ENCODE peak calls at places on chromosomes 6 and 20, in ten cellular contexts. Q is astrocyte of the spinal cord; H is Caco-2; B is endothelial cell of umbilical vein; G is heart left ventricle; R is fibroblast of pulmonary artery; J is Caki2; A is stimulated activated CD4-positive, alpha-beta T cell treated with anti-CD3 and anti-CD28 coated beads, Interleukin-1b, Interleukin-23, amount 100 ng/mL, for 24 hours; X is HTR-8/SVneo; C is HFFc6. E is an unnamed sample.
A peak's percentile ranks its signal among the peaks of the same experiment; 100 is the strongest.

GRCh38 chr6:22041797-22042489 is 254.9 kb downstream of the PRL start:
- DNase-seq in Q (peak; percentile 58), H (no peak), B (no peak), G (no peak), R (peak; percentile 31), J (no peak), A (no peak), X (no peak), C (peak; percentile 61), E (no peak)

GRCh38 chr20:57211949-57212889 is 54.2 kb downstream of the BMP7 start:
- DNase-seq in Q (peak; percentile 95), H (no peak), B (no peak), G (peak; percentile 58), R (peak; percentile 69), J (peak; percentile 65), A (no peak), X (peak; percentile 100), C (peak; percentile 84), E (peak; percentile 97)

GRCh38 chr20:16445482-16445881 is 127.8 kb downstream of the KIF16B start:
- DNase-seq in Q (no peak), H (no peak), B (no peak), G (no peak), R (no peak), J (no peak), A (no peak), X (no peak), C (no peak), E (no peak)

GRCh38 chr6:148790817-148791216 is 44.0 kb downstream of the UST start:
- DNase-seq in Q (no peak), H (no peak), B (no peak), G (no peak), R (no peak), J (peak; percentile 31), A (no peak), X (no peak), C (no peak), E (no peak)

GRCh38 chr20:16005612-16006493 is 567.4 kb downstream of the KIF16B start:
- DNase-seq in Q (no peak), H (no peak), B (no peak), G (no peak), R (no peak), J (no peak), A (no peak), X (no peak), C (no peak), E (no peak)

GRCh38 chr6:26104457-26105108 is 17.4 kb downstream of the HFE start:
- DNase-seq in Q (no peak), H (peak; percentile 72), B (no peak), G (no peak), R (no peak), J (peak; percentile 75), A (no peak), X (no peak), C (no peak), E (no peak)

GRCh38 chr6:9621276-9621675 is 793.6 kb downstream of the TFAP2A start:
- DNase-seq in Q (no peak), H (no peak), B (no peak), G (no peak), R (no peak), J (peak; percentile 27), A (no peak), X (no peak), C (peak; percentile 37), E (no peak)

GRCh38 chr20:25077610-25078169 is 4.3 kb downstream of the VSX1 start:
- DNase-seq in Q (no peak), H (no peak), B (no peak), G (no peak), R (peak; percentile 40), J (no peak), A (no peak), X (no peak), C (no peak), E (no peak)

GRCh38 chr6:24864345-24864744 is 65.6 kb upstream of the ARMH2 start:
- DNase-seq in Q (peak; percentile 10), H (no peak), B (no peak), G (no peak), R (peak; percentile 28), J (no peak), A (no peak), X (peak; percentile 56), C (no peak), E (no peak)

GRCh38 chr20:58646703-58647102 is 4.4 kb upstream of the STX16 start:
- DNase-seq in Q (no peak), H (no peak), B (no peak), G (no peak), R (no peak), J (no peak), A (no peak), X (no peak), C (no peak), E (no peak)

GRCh38 chr20:46352370-46352938 is 44.2 kb upstream of the CDH22 start:
- DNase-seq in Q (no peak), H (no peak), B (no peak), G (no peak), R (no peak), J (no peak), A (no peak), X (no peak), C (no peak), E (no peak)

GRCh38 chr6:150987371-150987828 is 121.9 kb downstream of the MTHFD1L start:
- DNase-seq in Q (no peak), H (no peak), B (peak; percentile 24), G (no peak), R (no peak), J (no peak), A (no peak), X (no peak), C (no peak), E (no peak)

GRCh38 chr6:12249516-12250394 is 40.4 kb upstream of the EDN1 start:
- DNase-seq in Q (no peak), H (peak; percentile 48), B (no peak), G (no peak), R (no peak), J (no peak), A (no peak), X (no peak), C (no peak), E (no peak)

GRCh38 chr6:48136856-48137255 is 25.9 kb upstream of the PTCHD4 start:
- DNase-seq in Q (peak; percentile 16), H (no peak), B (no peak), G (no peak), R (peak; percentile 43), J (no peak), A (no peak), X (no peak), C (no peak), E (no peak)

GRCh38 chr20:61940976-61941720 is 124.5 kb downstream of the TAF4 start:
- DNase-seq in Q (no peak), H (no peak), B (no peak), G (no peak), R (no peak), J (no peak), A (no peak), X (no peak), C (no peak), E (no peak)